ENCODE peak calls at places on chromosome 22, in five cellular contexts. One of them, this sample, is unnamed.

GRCh38 chr22:36731916-36732315 is 28.4 kb upstream of the CACNG2 start:
- DNase-seq in kidney epithelial cell: no peak
- DNase-seq in testis: no peak
- DNase-seq in T-cell: no peak
- DNase-seq in lower leg skin: peak
- DNase-seq in this sample: no peak

GRCh38 chr22:36330655-36331305 is 57.0 kb downstream of the MYH9 start:
- DNase-seq in kidney epithelial cell: no peak
- DNase-seq in testis: no peak
- DNase-seq in T-cell: no peak
- DNase-seq in lower leg skin: peak
- DNase-seq in this sample: no peak

GRCh38 chr22:45999379-45999971 is 22.5 kb upstream of the WNT7B start:
- DNase-seq in kidney epithelial cell: no peak
- DNase-seq in testis: no peak
- DNase-seq in T-cell: no peak
- DNase-seq in lower leg skin: no peak
- DNase-seq in this sample: no peak

GRCh38 chr22:27719535-27720227 is 81.9 kb downstream of the MN1 start:
- DNase-seq in kidney epithelial cell: no peak
- DNase-seq in testis: peak
- DNase-seq in T-cell: no peak
- DNase-seq in lower leg skin: peak
- DNase-seq in this sample: no peak

GRCh38 chr22:27754247-27754887 is 47.2 kb downstream of the MN1 start:
- DNase-seq in kidney epithelial cell: no peak
- DNase-seq in testis: no peak
- DNase-seq in T-cell: no peak
- DNase-seq in lower leg skin: no peak
- DNase-seq in this sample: no peak

GRCh38 chr22:43734370-43735005 is 77.6 kb downstream of the EFCAB6 start:
- DNase-seq in kidney epithelial cell: no peak
- DNase-seq in testis: no peak
- DNase-seq in T-cell: no peak
- DNase-seq in lower leg skin: no peak
- DNase-seq in this sample: peak

GRCh38 chr22:50303848-50304527 is 3.5 kb downstream of the PLXNB2 start:
- DNase-seq in kidney epithelial cell: no peak
- DNase-seq in testis: no peak
- DNase-seq in T-cell: no peak
- DNase-seq in lower leg skin: peak
- DNase-seq in this sample: no peak

GRCh38 chr22:37922177-37922576 is 16.1 kb downstream of the MICALL1 start:
- DNase-seq in kidney epithelial cell: no peak
- DNase-seq in testis: no peak
- DNase-seq in T-cell: no peak
- DNase-seq in lower leg skin: no peak
- DNase-seq in this sample: no peak

GRCh38 chr22:23396362-23397007 is 183.6 kb downstream of the IGLL1 start:
- DNase-seq in kidney epithelial cell: no peak
- DNase-seq in testis: no peak
- DNase-seq in T-cell: no peak
- DNase-seq in lower leg skin: no peak
- DNase-seq in this sample: no peak

GRCh38 chr22:38214248-38215056 is 12.7 kb downstream of the MAFF start:
- DNase-seq in kidney epithelial cell: no peak
- DNase-seq in testis: peak
- DNase-seq in T-cell: peak
- DNase-seq in lower leg skin: peak
- DNase-seq in this sample: no peak

GRCh38 chr22:33620085-33620484 is 300.2 kb downstream of the LARGE1 start:
- DNase-seq in kidney epithelial cell: no peak
- DNase-seq in testis: no peak
- DNase-seq in T-cell: no peak
- DNase-seq in lower leg skin: no peak
- DNase-seq in this sample: no peak

GRCh38 chr22:36828815-36829214 is 12.0 kb upstream of the PVALB start:
- DNase-seq in kidney epithelial cell: no peak
- DNase-seq in testis: no peak
- DNase-seq in T-cell: no peak
- DNase-seq in lower leg skin: no peak
- DNase-seq in this sample: no peak

GRCh38 chr22:19059481-19060278 is 62.5 kb downstream of the DGCR2 start:
- DNase-seq in kidney epithelial cell: no peak
- DNase-seq in testis: no peak
- DNase-seq in T-cell: no peak
- DNase-seq in lower leg skin: peak
- DNase-seq in this sample: no peak

GRCh38 chr22:32745251-32745995 is 56.1 kb upstream of the TIMP3 start:
- DNase-seq in kidney epithelial cell: no peak
- DNase-seq in testis: peak
- DNase-seq in T-cell: no peak
- DNase-seq in lower leg skin: peak
- DNase-seq in this sample: no peak

GRCh38 chr22:44171486-44172076 is 9.1 kb upstream of the PARVG start:
- DNase-seq in kidney epithelial cell: no peak
- DNase-seq in testis: peak
- DNase-seq in T-cell: no peak
- DNase-seq in lower leg skin: no peak
- DNase-seq in this sample: no peak

GRCh38 chr22:48753381-48753730 is 1074.3 kb downstream of the BRD1 start:
- DNase-seq in kidney epithelial cell: no peak
- DNase-seq in testis: no peak
- DNase-seq in T-cell: no peak
- DNase-seq in lower leg skin: peak
- DNase-seq in this sample: peak

GRCh38 chr22:26620197-26620596 is 1.6 kb upstream of the CRYBA4 start:
- DNase-seq in kidney epithelial cell: no peak
- DNase-seq in testis: no peak
- DNase-seq in T-cell: no peak
- DNase-seq in lower leg skin: no peak
- DNase-seq in this sample: no peak

GRCh38 chr22:46708766-46709330 is 29.2 kb downstream of the CERK start:
- DNase-seq in kidney epithelial cell: no peak
- DNase-seq in testis: no peak
- DNase-seq in T-cell: no peak
- DNase-seq in lower leg skin: no peak
- DNase-seq in this sample: no peak

GRCh38 chr22:37189011-37189466 is 992 bp upstream of the C1QTNF6 start:
- DNase-seq in kidney epithelial cell: no peak
- DNase-seq in testis: no peak
- DNase-seq in T-cell: no peak
- DNase-seq in lower leg skin: no peak
- DNase-seq in this sample: no peak

GRCh38 chr22:33984211-33984610 is 63.9 kb upstream of the LARGE1 start:
- DNase-seq in kidney epithelial cell: no peak
- DNase-seq in testis: no peak
- DNase-seq in T-cell: no peak
- DNase-seq in lower leg skin: no peak
- DNase-seq in this sample: peak

GRCh38 chr22:44046485-44047141 is 22.5 kb downstream of the PARVB start:
- DNase-seq in kidney epithelial cell: no peak
- DNase-seq in testis: peak
- DNase-seq in T-cell: no peak
- DNase-seq in lower leg skin: no peak
- DNase-seq in this sample: no peak

This sample was measured in esophagus muscularis mucosa.